ENCODE peak calls at places on chromosomes 1 and 21, in nine cellular contexts. E is stimulated activated CD8-positive, alpha-beta memory T cell treated with anti-CD3 and anti-CD28 coated beads, Interleukin-15, amount 100 ng/mL, for 1 hour; M is neural crest cell; J is H9; V is sciatic nerve; N is NCI-H510A treated with DMSO at 0.1 percent for 48 hours; I is heart left ventricle; L is activated CD8-positive, alpha-beta memory T cell treated with anti-CD3 and anti-CD28 coated beads for 48 hours; T is stimulated activated naive CD8-positive, alpha-beta T cell treated with anti-CD3 and anti-CD28 coated beads, Interleukin-15, Interleukin-2, amounts not matched to agents 100 U/mL and 50 U/mL, for 24 hours. S is an unnamed sample.

GRCh38 chr1:204046346-204046745 is 26.6 kb upstream of the SOX13 start:
- DNase-seq in E (no peak), M (no peak), J (no peak), V (no peak), N (no peak), I (no peak), L (no peak), T (no peak), S (no peak)

GRCh38 chr1:168387781-168388760 is 107.4 kb downstream of the TBX19 start:
- DNase-seq in E (no peak), M (no peak), J (peak), V (no peak), N (no peak), I (no peak), L (no peak), T (no peak), S (no peak)

GRCh38 chr1:226619031-226619430 is 70.5 kb downstream of the STUM start:
- DNase-seq in E (no peak), M (no peak), J (no peak), V (no peak), N (no peak), I (no peak), L (no peak), T (no peak), S (no peak)

GRCh38 chr21:35015435-35016024 is 33.6 kb downstream of the RUNX1 start:
- DNase-seq in E (no peak), M (no peak), J (no peak), V (no peak), N (peak), I (no peak), L (no peak), T (no peak), S (peak)

GRCh38 chr21:45386336-45386727 is 18.6 kb upstream of the COL18A1 start:
- DNase-seq in E (no peak), M (no peak), J (no peak), V (peak), N (no peak), I (peak), L (no peak), T (no peak), S (no peak)

GRCh38 chr1:237134929-237135328 is 92.9 kb downstream of the RYR2 start:
- DNase-seq in E (no peak), M (no peak), J (no peak), V (no peak), N (no peak), I (no peak), L (no peak), T (no peak), S (no peak)

GRCh38 chr1:219416598-219417238 is 196.2 kb downstream of the ZC3H11B start:
- DNase-seq in E (peak), M (peak), J (peak), V (peak), N (peak), I (no peak), L (peak), T (peak), S (peak)

GRCh38 chr1:109167114-109167513 is 46.6 kb upstream of the SARS1 start:
- DNase-seq in E (no peak), M (no peak), J (no peak), V (no peak), N (no peak), I (no peak), L (no peak), T (no peak), S (no peak)

GRCh38 chr1:183105449-183105848 is 80.6 kb upstream of the LAMC2 start:
- DNase-seq in E (no peak), M (no peak), J (no peak), V (no peak), N (no peak), I (no peak), L (no peak), T (no peak), S (no peak)

GRCh38 chr1:2980073-2980791 is 41.0 kb upstream of the ACTRT2 start:
- DNase-seq in E (no peak), M (no peak), J (no peak), V (peak), N (no peak), I (no peak), L (no peak), T (no peak), S (no peak)

GRCh38 chr1:114033961-114034360 is 54.7 kb downstream of the OLFML3 start:
- DNase-seq in E (no peak), M (no peak), J (no peak), V (no peak), N (no peak), I (no peak), L (no peak), T (no peak), S (no peak)

GRCh38 chr1:202798260-202798659 is 10.0 kb downstream of the KDM5B start:
- DNase-seq in E (no peak), M (no peak), J (no peak), V (no peak), N (no peak), I (no peak), L (no peak), T (no peak), S (no peak)

GRCh38 chr1:201930137-201930536 is 16.2 kb downstream of the LMOD1 start:
- DNase-seq in E (no peak), M (no peak), J (no peak), V (no peak), N (no peak), I (no peak), L (no peak), T (no peak), S (no peak)

GRCh38 chr1:65963161-65963888 is 170.6 kb downstream of the PDE4B start:
- DNase-seq in E (no peak), M (no peak), J (no peak), V (no peak), N (no peak), I (no peak), L (no peak), T (no peak), S (no peak)

GRCh38 chr1:32984090-32984828 is 19.6 kb upstream of the RNF19B start:
- DNase-seq in E (no peak), M (no peak), J (peak), V (no peak), N (no peak), I (no peak), L (no peak), T (no peak), S (peak)

GRCh38 chr1:40315239-40315794 is 1.8 kb downstream of the COL9A2 start:
- DNase-seq in E (peak), M (peak), J (peak), V (peak), N (peak), I (peak), L (peak), T (peak), S (peak)

GRCh38 chr1:84539972-84540371 is 33.6 kb upstream of the GNG5 start:
- DNase-seq in E (no peak), M (no peak), J (no peak), V (no peak), N (no peak), I (no peak), L (no peak), T (no peak), S (no peak)

GRCh38 chr1:165284471-165284870 is 72.0 kb downstream of the LMX1A start:
- DNase-seq in E (no peak), M (no peak), J (no peak), V (no peak), N (peak), I (no peak), L (no peak), T (no peak), S (no peak)

GRCh38 chr1:157457279-157457678 is 95.0 kb downstream of the FCRL5 start:
- DNase-seq in E (no peak), M (no peak), J (no peak), V (no peak), N (no peak), I (no peak), L (no peak), T (no peak), S (no peak)

GRCh38 chr21:32329331-32329730 is 30.7 kb downstream of the MRAP start:
- DNase-seq in E (no peak), M (no peak), J (no peak), V (peak), N (no peak), I (no peak), L (no peak), T (no peak), S (no peak)

GRCh38 chr1:67053535-67053784 is 488 bp downstream of the SLC35D1 start:
- DNase-seq in E (no peak), M (peak), J (no peak), V (peak), N (no peak), I (peak), L (no peak), T (no peak), S (peak)